ENCODE peak calls at places on chromosome 10, in ten cellular contexts. J is natural killer cell, T is lower lobe of right lung, L is RWPE1, G is adrenal gland, O is A549, A is WTC11, I is progenitor cell of endocrine pancreas, B is bronchial epithelial cell, V is nephron progenitor cell. W is an unnamed sample.

GRCh38 chr10:123140164-123140982 is 4.6 kb downstream of the HMX3 start:
- DNase-seq in J (no peak), T (no peak), L (no peak), G (no peak), O (peak), A (peak), I (no peak), B (no peak), V (peak), W (peak)

GRCh38 chr10:96850825-96851224 is 18.7 kb downstream of the LCOR start:
- DNase-seq in J (no peak), T (no peak), L (peak), G (no peak), O (peak), A (no peak), I (no peak), B (peak), V (no peak), W (no peak)

GRCh38 chr10:84798333-84798732 is 469.9 kb downstream of the CCSER2 start:
- DNase-seq in J (no peak), T (no peak), L (no peak), G (no peak), O (no peak), A (no peak), I (no peak), B (no peak), V (no peak), W (no peak)

GRCh38 chr10:3955493-3955892 is 170.5 kb upstream of the KLF6 start:
- DNase-seq in J (no peak), T (no peak), L (no peak), G (no peak), O (no peak), A (peak), I (no peak), B (no peak), V (peak), W (no peak)

GRCh38 chr10:128763588-128763987 is 637.4 kb upstream of the MKI67 start:
- DNase-seq in J (no peak), T (no peak), L (no peak), G (no peak), O (no peak), A (no peak), I (no peak), B (no peak), V (no peak), W (no peak)

GRCh38 chr10:8051851-8052257 is 2.6 kb upstream of the GATA3 start:
- DNase-seq in J (no peak), T (no peak), L (no peak), G (no peak), O (no peak), A (peak), I (no peak), B (no peak), V (peak), W (no peak)

GRCh38 chr10:19461588-19461987 is 354.6 kb upstream of the PLXDC2 start:
- DNase-seq in J (no peak), T (no peak), L (no peak), G (no peak), O (no peak), A (no peak), I (no peak), B (no peak), V (no peak), W (no peak)

GRCh38 chr10:109411897-109412296 is 511.4 kb downstream of the XPNPEP1 start:
- DNase-seq in J (no peak), T (no peak), L (no peak), G (no peak), O (peak), A (no peak), I (no peak), B (no peak), V (peak), W (no peak)

GRCh38 chr10:5809541-5810154 is 3.6 kb downstream of the GDI2 start:
- DNase-seq in J (no peak), T (no peak), L (no peak), G (no peak), O (no peak), A (no peak), I (no peak), B (no peak), V (no peak), W (no peak)

GRCh38 chr10:132521041-132521465 is 16.5 kb upstream of the INPP5A start:
- DNase-seq in J (no peak), T (peak), L (no peak), G (no peak), O (no peak), A (peak), I (no peak), B (no peak), V (no peak), W (no peak)

GRCh38 chr10:5905854-5906507 is 15.9 kb downstream of the FBH1 start:
- DNase-seq in J (no peak), T (no peak), L (no peak), G (peak), O (no peak), A (no peak), I (no peak), B (no peak), V (no peak), W (no peak)

GRCh38 chr10:74738985-74739567 is 87.3 kb upstream of the KAT6B start:
- DNase-seq in J (peak), T (no peak), L (no peak), G (peak), O (peak), A (no peak), I (no peak), B (peak), V (no peak), W (no peak)

GRCh38 chr10:91034494-91035157 is 113.7 kb upstream of the ANKRD1 start:
- DNase-seq in J (no peak), T (peak), L (peak), G (peak), O (no peak), A (no peak), I (no peak), B (no peak), V (peak), W (no peak)

GRCh38 chr10:103449208-103450144 is 2.7 kb downstream of the CALHM2 start:
- DNase-seq in J (no peak), T (peak), L (no peak), G (no peak), O (no peak), A (no peak), I (no peak), B (no peak), V (no peak), W (no peak)

GRCh38 chr10:3465406-3465891 is 292.9 kb upstream of the PITRM1 start:
- DNase-seq in J (no peak), T (no peak), L (no peak), G (no peak), O (no peak), A (no peak), I (no peak), B (peak), V (no peak), W (no peak)

GRCh38 chr10:78954701-78955100 is 114.1 kb upstream of the ZMIZ1 start:
- DNase-seq in J (no peak), T (no peak), L (no peak), G (no peak), O (no peak), A (no peak), I (no peak), B (no peak), V (no peak), W (no peak)

GRCh38 chr10:60732240-60733188 is 45.8 kb upstream of the CDK1 start:
- DNase-seq in J (peak), T (peak), L (peak), G (peak), O (no peak), A (peak), I (no peak), B (peak), V (peak), W (peak)

GRCh38 chr10:49831352-49832040 is 69.4 kb upstream of the OGDHL start:
- DNase-seq in J (no peak), T (no peak), L (no peak), G (no peak), O (no peak), A (peak), I (no peak), B (peak), V (peak), W (peak)

GRCh38 chr10:3714526-3714925 is 70.5 kb downstream of the KLF6 start:
- DNase-seq in J (no peak), T (no peak), L (no peak), G (no peak), O (no peak), A (no peak), I (no peak), B (no peak), V (no peak), W (no peak)

GRCh38 chr10:9311702-9312499 is 1257.4 kb downstream of the GATA3 start:
- DNase-seq in J (no peak), T (no peak), L (peak), G (no peak), O (no peak), A (no peak), I (no peak), B (peak), V (no peak), W (no peak)

GRCh38 chr10:104736006-104736405 is 94.9 kb downstream of the SORCS3 start:
- DNase-seq in J (no peak), T (no peak), L (no peak), G (no peak), O (no peak), A (no peak), I (no peak), B (no peak), V (no peak), W (no peak)

GRCh38 chr10:131947631-131948347 is 33.9 kb downstream of the BNIP3 start:
- DNase-seq in J (no peak), T (no peak), L (peak), G (peak), O (no peak), A (no peak), I (no peak), B (peak), V (no peak), W (no peak)

GRCh38 chr10:1715821-1716220 is 21.5 kb downstream of the ADARB2 start:
- DNase-seq in J (no peak), T (no peak), L (peak), G (no peak), O (peak), A (peak), I (peak), B (peak), V (peak), W (peak)

GRCh38 chr10:122490786-122491680 is 29.7 kb downstream of the HTRA1 start:
- DNase-seq in J (no peak), T (no peak), L (peak), G (no peak), O (no peak), A (no peak), I (no peak), B (peak), V (no peak), W (no peak)

GRCh38 chr10:101451589-101452190 is 97.7 kb downstream of the BTRC start:
- DNase-seq in J (no peak), T (no peak), L (no peak), G (no peak), O (no peak), A (no peak), I (no peak), B (no peak), V (no peak), W (no peak)

GRCh38 chr10:36608866-36609265 is 516.5 kb upstream of the ANKRD30A start:
- DNase-seq in J (no peak), T (no peak), L (no peak), G (no peak), O (no peak), A (no peak), I (no peak), B (no peak), V (no peak), W (no peak)

GRCh38 chr10:30436200-30436599 is 2.2 kb downstream of the MAP3K8 start:
- DNase-seq in J (no peak), T (no peak), L (no peak), G (peak), O (peak), A (peak), I (no peak), B (no peak), V (peak), W (no peak)

GRCh38 chr10:1594372-1595241 is 142.7 kb downstream of the ADARB2 start:
- DNase-seq in J (no peak), T (no peak), L (no peak), G (no peak), O (no peak), A (no peak), I (no peak), B (no peak), V (no peak), W (no peak)

GRCh38 chr10:119319161-119319919 is 112.0 kb downstream of the GRK5 start:
- DNase-seq in J (no peak), T (no peak), L (peak), G (no peak), O (peak), A (no peak), I (no peak), B (peak), V (no peak), W (no peak)

DNA sequence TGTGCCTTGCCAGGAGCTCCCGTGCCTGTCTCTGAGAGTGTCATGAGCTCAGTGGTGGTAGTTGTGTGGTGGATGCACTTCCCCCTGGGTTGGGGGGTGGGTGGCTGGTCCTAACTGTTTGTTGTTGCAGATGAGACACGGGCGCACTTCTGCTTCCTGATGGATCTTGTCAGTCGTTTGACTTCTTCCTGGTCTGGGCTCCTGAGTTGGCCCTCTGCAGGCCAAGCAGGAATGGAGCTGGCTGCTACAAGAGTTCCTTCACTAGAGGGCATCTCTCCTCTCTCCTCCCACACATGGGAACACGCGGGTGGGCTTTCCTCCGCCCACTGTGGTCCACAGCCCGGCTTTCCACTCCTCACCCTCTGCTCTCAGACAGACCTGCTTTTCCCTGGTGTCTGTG is 82.0 kb downstream of the BMS1 start:
- DNase-seq in J (no peak), T (no peak), L (no peak), G (no peak), O (peak), A (peak), I (no peak), B (peak), V (no peak), W (peak)
- TF ChIP-seq CTCF in J (no peak), T (no peak), L (no peak), G (no peak), O (peak), A (no peak), I (peak), B (peak), V (no peak), W (no peak)

DNA sequence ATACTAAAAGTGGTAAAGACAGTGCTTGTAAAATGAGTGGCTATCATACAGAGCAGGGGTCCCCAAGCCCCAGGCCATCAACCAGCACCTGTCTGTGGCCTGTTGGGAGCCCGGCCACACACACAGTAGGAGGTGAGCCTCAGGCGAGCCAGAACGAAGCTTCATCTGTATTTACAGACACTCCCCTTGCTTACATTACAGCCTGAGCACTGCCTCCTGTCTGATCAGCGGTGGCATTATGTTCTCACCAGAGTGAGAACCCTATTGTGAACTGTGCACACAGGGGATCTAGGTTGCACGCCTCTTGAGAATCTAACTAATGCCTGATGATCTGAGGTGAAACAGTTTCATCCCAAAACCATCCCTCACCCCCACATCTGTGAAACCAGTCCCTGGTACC is 58.7 kb downstream of the ITGA8 start:
- DNase-seq in J (no peak), T (no peak), L (no peak), G (no peak), O (no peak), A (peak), I (no peak), B (no peak), V (no peak), W (no peak)
- TF ChIP-seq CTCF in J (no peak), T (no peak), L (no peak), G (no peak), O (no peak), A (no peak), I (no peak), B (no peak), V (no peak), W (no peak)

DNA sequence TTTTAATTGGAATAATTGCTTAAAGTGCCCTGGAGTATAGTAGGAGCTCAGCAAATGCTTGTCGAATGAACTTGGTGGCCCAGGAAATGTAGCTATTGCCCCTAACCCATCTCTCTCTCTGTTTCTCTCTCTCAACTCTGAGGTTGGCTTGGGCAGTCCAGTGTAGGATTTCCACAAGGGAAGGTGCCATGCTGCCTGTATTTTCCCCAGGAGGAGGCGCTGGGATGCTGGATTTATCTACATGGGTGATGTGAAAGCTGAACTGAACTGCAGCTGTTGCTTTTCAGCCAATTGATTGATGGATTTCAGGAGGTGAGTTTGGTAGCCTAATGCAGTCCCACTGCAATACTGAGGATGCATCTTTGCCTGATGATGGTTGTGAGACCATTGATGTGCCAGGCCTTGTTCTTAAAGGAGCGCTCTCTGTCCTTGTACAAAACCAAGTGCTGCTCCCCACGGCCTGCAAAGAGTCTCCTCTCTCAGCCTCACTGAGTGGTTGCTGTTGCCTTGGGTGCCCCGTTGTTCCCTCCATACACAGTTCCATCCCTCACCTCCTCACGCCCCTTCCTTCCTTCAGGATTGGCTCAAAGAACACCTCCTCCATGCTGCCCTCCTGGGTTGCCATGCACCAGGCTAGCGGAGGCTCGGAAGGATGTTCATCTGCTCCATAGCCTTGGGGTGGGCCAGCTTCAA is 200.6 kb downstream of the GLRX3 start:
- DNase-seq in J (no peak), T (no peak), L (no peak), G (no peak), O (no peak), A (no peak), I (no peak), B (no peak), V (peak), W (no peak)
- TF ChIP-seq CTCF in J (no peak), T (no peak), L (no peak), G (no peak), O (no peak), A (no peak), I (peak), B (no peak), V (peak), W (no peak)

DNA sequence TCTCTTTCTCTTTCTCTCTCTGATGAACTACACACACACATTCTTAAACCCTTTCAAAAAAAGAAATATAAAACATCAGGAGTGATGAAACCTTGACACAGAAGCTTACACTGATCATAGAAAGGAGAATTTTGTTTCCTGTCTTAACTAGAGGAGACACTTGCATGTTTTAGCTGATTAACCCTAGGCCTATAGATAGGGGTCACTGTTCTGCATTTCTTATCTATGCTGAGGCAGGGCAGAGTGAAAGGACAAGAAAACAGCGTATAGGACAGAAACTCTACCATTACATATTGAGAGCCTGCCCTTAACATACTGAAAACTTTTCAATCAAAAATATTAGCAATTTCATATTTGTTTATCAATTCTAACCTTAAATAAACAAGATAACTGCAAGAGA is 680.6 kb upstream of the MBL2 start:
- DNase-seq in J (no peak), T (no peak), L (no peak), G (no peak), O (peak), A (no peak), I (no peak), B (peak), V (no peak), W (no peak)
- TF ChIP-seq CTCF in J (no peak), T (no peak), L (no peak), G (no peak), O (no peak), A (peak), I (peak), B (peak), V (no peak), W (no peak)

DNA sequence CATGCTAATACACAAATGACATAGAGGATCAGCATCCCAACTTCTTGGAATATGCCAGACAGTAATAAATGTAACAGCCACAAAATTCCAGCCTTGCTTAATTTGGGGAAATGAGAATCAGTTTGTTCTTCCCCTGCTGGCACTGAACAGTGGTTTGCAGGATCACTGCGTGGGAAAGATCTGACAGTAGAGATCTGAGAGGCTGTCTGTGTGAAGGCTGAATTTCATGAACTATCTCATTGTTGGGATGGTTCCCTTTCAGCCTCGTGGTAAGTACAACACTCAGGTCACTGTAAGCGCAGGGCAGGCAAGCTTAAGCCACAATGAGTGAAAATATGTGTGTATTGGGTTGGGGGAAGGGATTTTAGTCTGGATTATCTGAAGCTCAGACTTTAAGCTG is 1078.1 kb downstream of the LRMDA start:
- DNase-seq in J (no peak), T (no peak), L (no peak), G (peak), O (no peak), A (no peak), I (no peak), B (no peak), V (no peak), W (no peak)
- TF ChIP-seq CTCF in J (no peak), T (no peak), L (no peak), G (no peak), O (no peak), A (no peak), I (no peak), B (no peak), V (no peak), W (no peak)

GRCh38 chr10:22105270-22105669 is 101.7 kb upstream of the DNAJC1 start:
- DNase-seq in J (no peak), T (no peak), L (no peak), G (no peak), O (no peak), A (no peak), I (no peak), B (no peak), V (no peak), W (no peak)

DNA sequence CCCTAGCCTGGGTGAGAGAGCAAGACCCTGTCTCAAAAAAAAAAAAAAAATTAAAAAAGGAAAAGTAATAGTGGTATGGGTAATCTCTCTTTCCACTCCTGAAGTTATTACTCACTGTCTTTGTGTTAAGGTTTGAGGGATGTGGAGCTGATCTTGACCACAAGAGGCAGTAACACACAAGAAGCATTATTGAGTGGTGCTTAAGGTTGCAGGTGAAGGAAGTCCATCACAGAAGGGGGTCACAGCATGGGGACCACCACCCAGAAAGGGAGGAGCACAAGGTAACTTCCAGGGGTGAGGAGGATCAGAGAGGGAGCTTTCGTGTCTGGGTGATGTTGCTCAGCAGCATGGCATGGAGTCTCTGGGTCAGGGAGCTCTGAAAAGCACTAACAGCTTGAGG is 100.2 kb upstream of the DNAJC1 start:
- DNase-seq in J (no peak), T (no peak), L (peak), G (no peak), O (peak), A (no peak), I (no peak), B (peak), V (no peak), W (no peak)
- TF ChIP-seq CTCF in J (no peak), T (peak), L (no peak), G (peak), O (no peak), A (peak), I (peak), B (peak), V (peak), W (no peak)